ENCODE peak calls at places on chromosomes 3 and 15, in four cellular contexts. H is SJSA1, K is HCT116, D is stomach. E is an unnamed sample. For H3K4me1 and H3K36me3, the result is how much of the 10 kb centered on the place peaks cover.

GRCh38 chr3:151800449-151800848 is 13.5 kb upstream of the AADAC start:
- DNase-seq in H (no peak), K (no peak), D (no peak), E (no peak)

GRCh38 chr3:110550511-110550910 is 521.1 kb upstream of the NECTIN3 start:
- DNase-seq in H (no peak), K (no peak), D (no peak), E (no peak)

GRCh38 chr15:69086427-69087205 is 72.1 kb downstream of the NOX5 start:
- DNase-seq in H (no peak), K (no peak), D (no peak), E (no peak)

GRCh38 chr3:150931710-150932109 is 26.5 kb upstream of the MINDY4B start:
- DNase-seq in H (no peak), K (no peak), D (no peak), E (no peak)

GRCh38 chr15:84805221-84805620 is 11.9 kb upstream of the ALPK3 start:
- DNase-seq in H (no peak), K (no peak), D (no peak), E (no peak)

GRCh38 chr3:25648925-25649828 is 15.5 kb downstream of the TOP2B start:
- DNase-seq in H (no peak), K (no peak), D (no peak), E (no peak)

GRCh38 chr3:150022406-150023238 is 51.9 kb upstream of the PFN2 start:
- DNase-seq in H (no peak), K (no peak), D (no peak), E (no peak)

GRCh38 chr15:67033012-67033411 is 32.4 kb upstream of the SMAD3 start:
- DNase-seq in H (no peak), K (no peak), D (no peak), E (no peak)

GRCh38 chr3:122893282-122893681 is 98.4 kb downstream of the SLC49A4 start:
- DNase-seq in H (no peak), K (peak), D (no peak), E (no peak)

GRCh38 chr3:23244642-23245041 is 41.5 kb downstream of the UBE2E2 start:
- DNase-seq in H (no peak), K (no peak), D (no peak), E (no peak)

GRCh38 chr15:75532413-75533250 is 46.5 kb downstream of the PTPN9 start:
- DNase-seq in H (peak), K (peak), D (peak), E (no peak)

GRCh38 chr3:120470870-120471269 is 20.1 kb upstream of the FSTL1 start:
- DNase-seq in H (no peak), K (no peak), D (no peak), E (no peak)

GRCh38 chr3:100600181-100601042 is 9.0 kb upstream of the ADGRG7 start:
- DNase-seq in H (no peak), K (no peak), D (no peak), E (no peak)

DNA sequence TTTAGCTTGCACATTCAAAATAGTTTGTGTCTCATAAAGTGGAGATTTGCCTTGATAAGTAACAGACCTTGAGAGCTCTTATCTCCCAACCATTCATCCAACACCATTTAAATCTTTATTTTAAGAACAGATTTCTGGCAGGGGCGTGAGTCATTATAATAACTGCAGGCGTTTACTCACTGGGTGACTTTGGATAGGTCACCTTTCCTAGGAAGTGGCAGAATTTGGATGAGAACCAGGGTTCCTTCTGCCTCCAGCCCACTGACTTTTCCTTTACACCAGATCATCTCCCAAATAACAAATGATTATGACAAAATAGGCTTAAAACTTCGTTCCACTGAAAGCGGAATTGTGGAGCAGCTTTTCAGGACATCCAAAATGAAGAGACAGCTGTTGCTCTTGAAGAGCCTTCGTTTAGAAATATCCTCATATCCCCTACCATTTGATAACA is 5.0 kb downstream of the LMCD1 start:
- DNase-seq in H (no peak), K (no peak), D (no peak), E (no peak)
- H3K27ac ChIP-seq in H (no peak), K (no peak), D (peak), E (peak)

GRCh38 chr3:14524920-14525660 is 15.1 kb downstream of the GRIP2 start:
- DNase-seq in H (no peak), K (no peak), D (no peak), E (peak)
- H3K4me1 ChIP-seq in H (under half), K (under half), D (under half), E (under half)

GRCh38 chr3:49703443-49703927 is 14.1 kb downstream of the RNF123 start:
- DNase-seq in H (peak), K (peak), D (peak), E (no peak)
- H3K36me3 ChIP-seq in H (under half), K (under half), D (half or more), E (under half)

DNA sequence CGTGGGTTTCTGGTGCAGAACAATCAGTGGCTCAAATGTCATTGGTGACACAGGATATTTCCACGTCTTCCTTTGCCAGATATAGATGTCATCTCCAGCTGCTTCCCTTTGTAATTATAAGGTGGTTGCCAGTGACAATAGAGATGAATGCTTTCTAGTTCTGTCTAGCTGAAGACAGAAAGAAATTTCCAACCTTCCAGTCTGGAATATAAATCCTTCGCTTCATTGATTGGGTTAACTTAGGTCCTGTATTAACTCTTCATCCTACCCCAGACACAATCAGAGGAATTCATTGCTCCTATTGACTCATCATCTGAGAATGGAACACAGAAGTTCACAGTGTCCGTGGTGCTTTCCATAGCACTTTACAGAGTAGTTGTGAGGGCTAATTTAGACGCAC is 241.3 kb downstream of the NFKBIZ start:
- DNase-seq in H (no peak), K (no peak), D (no peak), E (no peak)
- H3K27ac ChIP-seq in H (peak), K (no peak), D (no peak), E (no peak)

DNA sequence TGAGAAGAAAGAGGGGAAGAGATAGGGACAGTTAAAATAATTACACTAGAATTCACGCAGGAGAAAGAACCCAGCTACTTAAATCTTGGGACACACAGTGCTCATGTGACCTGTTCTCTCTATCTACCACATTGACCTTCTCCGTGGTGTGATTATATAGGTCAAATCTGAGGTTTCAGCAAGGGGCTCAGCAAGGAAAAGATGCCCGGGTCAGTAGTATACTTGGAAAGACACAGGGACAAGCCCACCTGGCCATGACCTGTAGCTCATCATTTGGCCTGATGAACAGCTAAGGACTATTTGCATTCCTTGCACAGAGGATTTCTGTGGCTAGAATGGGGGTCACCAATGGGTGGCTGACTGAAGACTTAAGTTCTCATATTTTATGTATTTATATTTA is 71.9 kb downstream of the SSR3 start:
- DNase-seq in H (no peak), K (no peak), D (no peak), E (no peak)
- H3K4me1 ChIP-seq in H (under half), K (under half), D (under half), E (under half)

DNA sequence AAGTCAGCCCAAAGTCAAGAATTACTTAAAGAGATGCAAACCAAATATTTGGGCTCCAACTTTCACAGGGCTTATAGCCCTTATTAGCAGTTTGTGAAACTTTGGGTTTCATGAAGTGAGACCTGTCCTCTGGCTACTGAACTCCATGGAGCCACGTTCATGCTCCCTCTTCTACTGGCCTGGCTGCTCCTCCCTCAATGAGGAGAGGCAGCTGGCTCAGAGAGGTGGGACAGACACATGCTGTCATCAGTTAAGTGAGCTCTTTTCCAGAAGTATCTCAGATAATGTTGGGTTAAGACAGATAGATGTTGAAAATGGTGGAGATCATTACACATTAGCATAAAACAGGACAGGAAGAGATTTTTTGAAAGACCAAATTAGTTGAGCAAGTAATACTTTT is 19.4 kb downstream of the MRPS25 start:
- DNase-seq in H (no peak), K (no peak), D (no peak), E (no peak)
- H3K36me3 ChIP-seq in H (half or more), K (half or more), D (half or more), E (half or more)

DNA sequence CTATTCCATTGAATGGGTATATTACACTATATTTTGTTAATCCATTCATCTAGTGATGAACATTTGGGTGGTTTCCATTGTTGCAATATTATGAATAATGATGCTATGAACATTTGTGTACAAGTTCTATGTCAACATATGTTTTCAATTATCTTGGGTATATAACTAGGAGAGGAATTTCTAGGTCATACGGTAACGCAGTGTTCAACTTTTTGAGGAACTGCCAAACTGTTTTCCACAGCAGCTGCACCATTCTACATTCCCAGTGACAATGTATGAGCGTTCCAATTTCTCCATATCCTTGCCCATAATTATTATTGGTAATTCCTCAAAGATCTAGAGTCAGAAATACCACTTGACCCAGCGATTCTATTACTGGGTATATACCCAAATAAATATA is 24.1 kb upstream of the RORA start:
- DNase-seq in H (no peak), K (no peak), D (no peak), E (no peak)
- H3K27ac ChIP-seq in H (no peak), K (no peak), D (no peak), E (no peak)

DNA sequence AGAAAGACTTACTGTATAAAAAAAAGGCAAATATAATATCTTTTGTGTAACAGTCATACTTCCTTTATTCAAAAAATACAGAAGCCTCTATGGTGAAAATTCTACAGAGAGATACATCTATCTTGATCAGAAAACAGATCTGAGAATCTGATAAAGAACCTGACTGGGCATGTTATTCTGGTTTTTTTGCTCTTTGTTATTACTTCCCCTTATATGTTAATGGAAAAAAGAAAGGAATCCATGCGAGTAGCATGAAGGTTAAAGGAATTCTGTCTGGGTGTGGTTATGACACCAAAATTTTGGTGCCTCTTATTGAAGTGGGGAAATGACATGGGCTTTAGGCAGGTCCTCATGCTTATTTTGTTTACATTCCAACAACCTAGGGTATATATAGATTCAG is 81.7 kb downstream of the BCHE start:
- DNase-seq in H (no peak), K (no peak), D (no peak), E (no peak)
- H3K4me1 ChIP-seq in H (under half), K (under half), D (under half), E (under half)

E was measured in upper lobe of right lung.